ENCODE peak calls at places on chromosomes 2 and 18, in nine cellular contexts. K is 8988T; D is mesothelial cell of epicardium; P is Peyer's patch; Q is ELR; H is effector CD4-positive, alpha-beta T cell; F is epithelial cell of esophagus; C is cardiac septum; O is esophagus muscularis mucosa. M is an unnamed sample.

GRCh38 chr2:65380243-65380642 is 52.2 kb downstream of the SPRED2 start:
- DNase-seq in K (no peak), D (no peak), P (no peak), Q (peak), H (no peak), F (peak), C (no peak), O (no peak), M (no peak)

GRCh38 chr2:54675738-54676137 is 47.7 kb upstream of the EML6 start:
- DNase-seq in K (no peak), D (no peak), P (no peak), Q (no peak), H (no peak), F (peak), C (no peak), O (peak), M (no peak)

GRCh38 chr2:205461169-205461568 is 221.1 kb upstream of the NRP2 start:
- DNase-seq in K (no peak), D (no peak), P (no peak), Q (no peak), H (no peak), F (peak), C (no peak), O (no peak), M (no peak)

GRCh38 chr2:220144411-220144810 is 517.0 kb downstream of the SLC4A3 start:
- DNase-seq in K (no peak), D (no peak), P (no peak), Q (peak), H (no peak), F (no peak), C (no peak), O (no peak), M (no peak)

GRCh38 chr2:216394888-216395287 is 17.4 kb upstream of the SMARCAL1 start:
- DNase-seq in K (no peak), D (no peak), P (no peak), Q (no peak), H (no peak), F (no peak), C (no peak), O (no peak), M (no peak)

GRCh38 chr2:98564541-98565164 is 43.7 kb downstream of the COA5 start:
- DNase-seq in K (no peak), D (no peak), P (no peak), Q (no peak), H (no peak), F (no peak), C (peak), O (no peak), M (no peak)

GRCh38 chr2:216802516-216803265 is 57.2 kb downstream of the TNP1 start:
- DNase-seq in K (no peak), D (no peak), P (no peak), Q (no peak), H (no peak), F (no peak), C (no peak), O (no peak), M (no peak)

GRCh38 chr2:175855236-175855635 is 146.8 kb downstream of the LNPK start:
- DNase-seq in K (no peak), D (no peak), P (no peak), Q (no peak), H (no peak), F (no peak), C (no peak), O (no peak), M (no peak)

GRCh38 chr18:11859903-11860407 is 8.7 kb downstream of the CHMP1B start:
- DNase-seq in K (no peak), D (no peak), P (no peak), Q (peak), H (no peak), F (peak), C (no peak), O (no peak), M (no peak)

GRCh38 chr2:106107509-106108131 is 86.5 kb downstream of the UXS1 start:
- DNase-seq in K (no peak), D (no peak), P (no peak), Q (peak), H (peak), F (peak), C (no peak), O (no peak), M (peak)

GRCh38 chr2:54589340-54590215 is 133.5 kb downstream of the SPTBN1 start:
- DNase-seq in K (no peak), D (no peak), P (no peak), Q (peak), H (peak), F (peak), C (no peak), O (no peak), M (no peak)

GRCh38 chr2:66850406-66850805 is 415.5 kb downstream of the MEIS1 start:
- DNase-seq in K (no peak), D (no peak), P (no peak), Q (no peak), H (no peak), F (no peak), C (no peak), O (no peak), M (no peak)

GRCh38 chr2:70214958-70215357 is 24.1 kb upstream of the C2orf42 start:
- DNase-seq in K (no peak), D (no peak), P (no peak), Q (peak), H (no peak), F (no peak), C (no peak), O (no peak), M (no peak)

GRCh38 chr2:202165945-202166344 is 72.5 kb downstream of the SUMO1 start:
- DNase-seq in K (no peak), D (no peak), P (no peak), Q (no peak), H (no peak), F (no peak), C (no peak), O (no peak), M (no peak)

GRCh38 chr2:17249249-17249648 is 269.0 kb downstream of the RAD51AP2 start:
- DNase-seq in K (no peak), D (no peak), P (no peak), Q (no peak), H (no peak), F (no peak), C (no peak), O (no peak), M (no peak)

GRCh38 chr2:176088048-176088936 is 4.2 kb upstream of the HOXD13 start:
- DNase-seq in K (peak), D (peak), P (peak), Q (peak), H (no peak), F (peak), C (peak), O (no peak), M (no peak)

GRCh38 chr18:3973191-3973590 is 481.9 kb downstream of the DLGAP1 start:
- DNase-seq in K (no peak), D (no peak), P (no peak), Q (no peak), H (no peak), F (no peak), C (no peak), O (no peak), M (no peak)

GRCh38 chr2:45845058-45845457 is 193.6 kb downstream of the PRKCE start:
- DNase-seq in K (no peak), D (no peak), P (no peak), Q (no peak), H (no peak), F (no peak), C (no peak), O (no peak), M (no peak)

GRCh38 chr2:121285077-121285449 is at the start of gene TFCP2L1:
- DNase-seq in K (peak), D (peak), P (peak), Q (no peak), H (no peak), F (peak), C (no peak), O (no peak), M (no peak)

GRCh38 chr2:32627441-32627900 is 379 bp upstream of the TTC27 start:
- DNase-seq in K (no peak), D (no peak), P (peak), Q (peak), H (peak), F (peak), C (no peak), O (no peak), M (no peak)

GRCh38 chr2:39437522-39438296 is 624 bp upstream of the MAP4K3 start:
- DNase-seq in K (peak), D (no peak), P (peak), Q (peak), H (peak), F (peak), C (no peak), O (no peak), M (peak)

GRCh38 chr2:176281267-176281666 is 12.0 kb downstream of the MTX2 start:
- DNase-seq in K (no peak), D (no peak), P (no peak), Q (peak), H (no peak), F (peak), C (no peak), O (no peak), M (no peak)

GRCh38 chr18:79693561-79694205 is 14.1 kb downstream of the CTDP1 start:
- DNase-seq in K (no peak), D (no peak), P (no peak), Q (no peak), H (no peak), F (no peak), C (no peak), O (no peak), M (no peak)

GRCh38 chr2:240135706-240136012 is 446 bp downstream of the COPS9 start:
- DNase-seq in K (peak), D (no peak), P (no peak), Q (peak), H (no peak), F (no peak), C (no peak), O (no peak), M (no peak)

GRCh38 chr2:86790134-86790827 is 432 bp downstream of the CD8A start:
- DNase-seq in K (no peak), D (peak), P (no peak), Q (no peak), H (no peak), F (no peak), C (no peak), O (peak), M (no peak)

GRCh38 chr2:23900927-23901322 is 26.0 kb downstream of the ATAD2B start:
- DNase-seq in K (no peak), D (no peak), P (no peak), Q (peak), H (no peak), F (peak), C (no peak), O (no peak), M (no peak)

GRCh38 chr2:71605173-71605641 is 151.8 kb downstream of the DYSF start:
- DNase-seq in K (peak), D (peak), P (peak), Q (no peak), H (no peak), F (no peak), C (peak), O (peak), M (no peak)

GRCh38 chr18:74519320-74520095 is 14.8 kb upstream of the CNDP1 start:
- DNase-seq in K (no peak), D (no peak), P (no peak), Q (no peak), H (no peak), F (no peak), C (peak), O (no peak), M (no peak)

GRCh38 chr18:58362027-58362575 is 266.8 kb downstream of the ALPK2 start:
- DNase-seq in K (no peak), D (no peak), P (no peak), Q (peak), H (no peak), F (peak), C (no peak), O (peak), M (no peak)

GRCh38 chr2:200615247-200615646 is 29.4 kb downstream of the AOX1 start:
- DNase-seq in K (peak), D (no peak), P (no peak), Q (peak), H (no peak), F (peak), C (no peak), O (peak), M (no peak)

GRCh38 chr2:30862054-30862651 is 54.9 kb upstream of the CAPN13 start:
- DNase-seq in K (no peak), D (peak), P (no peak), Q (peak), H (peak), F (peak), C (no peak), O (no peak), M (no peak)

GRCh38 chr2:55482186-55482945 is 37.2 kb upstream of the CFAP36 start:
- DNase-seq in K (no peak), D (no peak), P (no peak), Q (peak), H (no peak), F (peak), C (no peak), O (no peak), M (no peak)

M was measured in T-helper 22 cell.